ENCODE peak calls at places on chromosomes 16 and 17, in four cellular contexts. B, S, L and P are unnamed samples.

GRCh38 chr16:82639666-82640336 is 13.0 kb downstream of the CDH13 start:
- DNase-seq in B (peak), S (no peak), L (peak), P (no peak)

GRCh38 chr16:83966153-83966696 is 1.8 kb upstream of the NECAB2 start:
- DNase-seq in B (no peak), S (no peak), L (no peak), P (no peak)

GRCh38 chr17:50918071-50918932 is 52.1 kb upstream of the TOB1 start:
- DNase-seq in B (no peak), S (no peak), L (no peak), P (peak)

GRCh38 chr16:27230562-27230991 is 27.3 kb downstream of the KDM8 start:
- DNase-seq in B (peak), S (no peak), L (peak), P (no peak)

GRCh38 chr17:59287887-59288286 is 43.6 kb upstream of the YPEL2 start:
- DNase-seq in B (no peak), S (no peak), L (no peak), P (no peak)

GRCh38 chr16:19874026-19874425 is 10.6 kb downstream of the GPRC5B start:
- DNase-seq in B (no peak), S (no peak), L (no peak), P (no peak)

GRCh38 chr17:46191332-46192210 is 1.7 kb downstream of the KANSL1 start:
- DNase-seq in B (peak), S (peak), L (no peak), P (peak)

GRCh38 chr16:89153848-89154271 is 17.7 kb upstream of the CDH15 start:
- DNase-seq in B (no peak), S (no peak), L (no peak), P (no peak)

GRCh38 chr17:76537288-76537577 is 276 bp downstream of the CYGB start:
- DNase-seq in B (no peak), S (no peak), L (no peak), P (no peak)

GRCh38 chr16:1960665-1961630 is 1.6 kb downstream of the NDUFB10 start:
- DNase-seq in B (no peak), S (no peak), L (peak), P (peak)

GRCh38 chr17:78409191-78409621 is 30.8 kb downstream of the PGS1 start:
- DNase-seq in B (no peak), S (no peak), L (no peak), P (no peak)

GRCh38 chr16:9092963-9093477 is 1.6 kb downstream of the HAPSTR1 start:
- DNase-seq in B (peak), S (peak), L (no peak), P (no peak)

GRCh38 chr16:17657037-17657436 is 186.3 kb upstream of the XYLT1 start:
- DNase-seq in B (no peak), S (no peak), L (no peak), P (no peak)

GRCh38 chr17:28567604-28568003 is 3.7 kb downstream of the PIGS start:
- DNase-seq in B (peak), S (no peak), L (no peak), P (peak)

GRCh38 chr16:11658896-11659708 is 9.2 kb upstream of the SNN start:
- DNase-seq in B (no peak), S (peak), L (no peak), P (no peak)

GRCh38 chr17:66711936-66712335 is 123.0 kb upstream of the CACNG5 start:
- DNase-seq in B (no peak), S (no peak), L (no peak), P (no peak)

GRCh38 chr17:50052822-50053653 is 2.9 kb upstream of the ITGA3 start:
- DNase-seq in B (no peak), S (no peak), L (no peak), P (no peak)

GRCh38 chr17:50845260-50846147 is 10.1 kb downstream of the WFIKKN2 start:
- DNase-seq in B (no peak), S (peak), L (no peak), P (no peak)

GRCh38 chr17:78862073-78863023 is 21.7 kb upstream of the USP36 start:
- DNase-seq in B (no peak), S (peak), L (no peak), P (no peak)

GRCh38 chr16:2912330-2913199 is 834 bp downstream of the FLYWCH1 start:
- DNase-seq in B (peak), S (no peak), L (peak), P (peak)

GRCh38 chr17:43871947-43872690 is 25.1 kb downstream of the CD300LG start:
- DNase-seq in B (no peak), S (no peak), L (no peak), P (no peak)

GRCh38 chr16:17251496-17251895 is 219.3 kb downstream of the XYLT1 start:
- DNase-seq in B (peak), S (no peak), L (no peak), P (no peak)